ENCODE peak calls at places on chromosomes 2 and 18, in ten cellular contexts. One of them, this sample, is unnamed.

GRCh38 chr2:208568203-208568602 is 161.6 kb downstream of the PTH2R start:
- DNase-seq in NCI-H446 treated with DMSO at 0.1 percent for 48 hours: no peak
- DNase-seq in aorta: no peak
- DNase-seq in activated T-cell treated with anti-CD3 and anti-CD28 coated beads for 1 hour: no peak
- DNase-seq in Calu3: no peak
- DNase-seq in mesenteric fat pad: no peak
- DNase-seq in OCI-LY7: no peak
- DNase-seq in adrenal gland: no peak
- DNase-seq in neuronal stem cell: no peak
- DNase-seq in endothelial cell: no peak
- DNase-seq in this sample: no peak

GRCh38 chr2:11559066-11559785 is 25.4 kb downstream of the GREB1 start:
- DNase-seq in Calu3: no peak
- DNase-seq in adrenal gland: no peak
- DNase-seq in activated T-cell treated with anti-CD3 and anti-CD28 coated beads for 1 hour: no peak
- DNase-seq in neuronal stem cell: no peak
- DNase-seq in endothelial cell: no peak
- DNase-seq in NCI-H446 treated with DMSO at 0.1 percent for 48 hours: no peak
- DNase-seq in aorta: no peak
- DNase-seq in mesenteric fat pad: peak
- DNase-seq in OCI-LY7: no peak
- DNase-seq in this sample: no peak

GRCh38 chr2:162888641-162889040 is 50.1 kb upstream of the KCNH7 start:
- DNase-seq in endothelial cell: no peak
- DNase-seq in activated T-cell treated with anti-CD3 and anti-CD28 coated beads for 1 hour: no peak
- DNase-seq in NCI-H446 treated with DMSO at 0.1 percent for 48 hours: no peak
- DNase-seq in Calu3: no peak
- DNase-seq in mesenteric fat pad: no peak
- DNase-seq in OCI-LY7: no peak
- DNase-seq in adrenal gland: no peak
- DNase-seq in neuronal stem cell: no peak
- DNase-seq in aorta: no peak
- DNase-seq in this sample: peak

GRCh38 chr18:24913507-24914147 is 438.3 kb downstream of the ZNF521 start:
- DNase-seq in activated T-cell treated with anti-CD3 and anti-CD28 coated beads for 1 hour: no peak
- DNase-seq in adrenal gland: no peak
- DNase-seq in neuronal stem cell: no peak
- DNase-seq in NCI-H446 treated with DMSO at 0.1 percent for 48 hours: peak
- DNase-seq in OCI-LY7: no peak
- DNase-seq in Calu3: no peak
- DNase-seq in endothelial cell: no peak
- DNase-seq in aorta: no peak
- DNase-seq in mesenteric fat pad: no peak
- DNase-seq in this sample: no peak

GRCh38 chr2:119679846-119680245 is 845 bp downstream of the TMEM177 start:
- DNase-seq in activated T-cell treated with anti-CD3 and anti-CD28 coated beads for 1 hour: no peak
- DNase-seq in neuronal stem cell: no peak
- DNase-seq in OCI-LY7: no peak
- DNase-seq in mesenteric fat pad: no peak
- DNase-seq in Calu3: no peak
- DNase-seq in endothelial cell: no peak
- DNase-seq in aorta: no peak
- DNase-seq in adrenal gland: no peak
- DNase-seq in NCI-H446 treated with DMSO at 0.1 percent for 48 hours: no peak
- DNase-seq in this sample: no peak

GRCh38 chr2:53312721-53313120 is 454.9 kb upstream of the CHAC2 start:
- DNase-seq in adrenal gland: no peak
- DNase-seq in Calu3: no peak
- DNase-seq in NCI-H446 treated with DMSO at 0.1 percent for 48 hours: no peak
- DNase-seq in mesenteric fat pad: no peak
- DNase-seq in OCI-LY7: no peak
- DNase-seq in aorta: no peak
- DNase-seq in neuronal stem cell: no peak
- DNase-seq in endothelial cell: no peak
- DNase-seq in activated T-cell treated with anti-CD3 and anti-CD28 coated beads for 1 hour: no peak
- DNase-seq in this sample: no peak

GRCh38 chr2:234091432-234091879 is 41.0 kb downstream of the SPP2 start:
- DNase-seq in endothelial cell: no peak
- DNase-seq in mesenteric fat pad: no peak
- DNase-seq in aorta: no peak
- DNase-seq in OCI-LY7: no peak
- DNase-seq in NCI-H446 treated with DMSO at 0.1 percent for 48 hours: peak
- DNase-seq in Calu3: peak
- DNase-seq in neuronal stem cell: no peak
- DNase-seq in activated T-cell treated with anti-CD3 and anti-CD28 coated beads for 1 hour: no peak
- DNase-seq in adrenal gland: peak
- DNase-seq in this sample: peak

GRCh38 chr2:61426267-61426897 is 44.5 kb downstream of the USP34 start:
- DNase-seq in Calu3: peak
- DNase-seq in adrenal gland: peak
- DNase-seq in aorta: no peak
- DNase-seq in activated T-cell treated with anti-CD3 and anti-CD28 coated beads for 1 hour: peak
- DNase-seq in endothelial cell: peak
- DNase-seq in NCI-H446 treated with DMSO at 0.1 percent for 48 hours: no peak
- DNase-seq in neuronal stem cell: peak
- DNase-seq in OCI-LY7: peak
- DNase-seq in mesenteric fat pad: no peak
- DNase-seq in this sample: no peak

GRCh38 chr2:12352891-12353290 is 363.8 kb upstream of the TRIB2 start:
- DNase-seq in endothelial cell: no peak
- DNase-seq in Calu3: no peak
- DNase-seq in activated T-cell treated with anti-CD3 and anti-CD28 coated beads for 1 hour: no peak
- DNase-seq in mesenteric fat pad: no peak
- DNase-seq in OCI-LY7: no peak
- DNase-seq in adrenal gland: no peak
- DNase-seq in aorta: no peak
- DNase-seq in NCI-H446 treated with DMSO at 0.1 percent for 48 hours: no peak
- DNase-seq in neuronal stem cell: no peak
- DNase-seq in this sample: no peak

GRCh38 chr2:73268831-73269685 is 15.2 kb downstream of the FBXO41 start:
- DNase-seq in endothelial cell: peak
- DNase-seq in OCI-LY7: peak
- DNase-seq in neuronal stem cell: no peak
- DNase-seq in activated T-cell treated with anti-CD3 and anti-CD28 coated beads for 1 hour: peak
- DNase-seq in Calu3: peak
- DNase-seq in mesenteric fat pad: peak
- DNase-seq in aorta: no peak
- DNase-seq in adrenal gland: no peak
- DNase-seq in NCI-H446 treated with DMSO at 0.1 percent for 48 hours: no peak
- DNase-seq in this sample: no peak

GRCh38 chr2:229407170-229407569 is 136.1 kb upstream of the PID1 start:
- DNase-seq in adrenal gland: peak
- DNase-seq in aorta: peak
- DNase-seq in Calu3: peak
- DNase-seq in activated T-cell treated with anti-CD3 and anti-CD28 coated beads for 1 hour: no peak
- DNase-seq in OCI-LY7: no peak
- DNase-seq in endothelial cell: no peak
- DNase-seq in mesenteric fat pad: no peak
- DNase-seq in neuronal stem cell: no peak
- DNase-seq in NCI-H446 treated with DMSO at 0.1 percent for 48 hours: no peak
- DNase-seq in this sample: peak

GRCh38 chr2:70959271-70959761 is 19.1 kb upstream of the ANKRD53 start:
- DNase-seq in mesenteric fat pad: peak
- DNase-seq in Calu3: no peak
- DNase-seq in OCI-LY7: no peak
- DNase-seq in endothelial cell: no peak
- DNase-seq in aorta: no peak
- DNase-seq in activated T-cell treated with anti-CD3 and anti-CD28 coated beads for 1 hour: no peak
- DNase-seq in neuronal stem cell: no peak
- DNase-seq in NCI-H446 treated with DMSO at 0.1 percent for 48 hours: no peak
- DNase-seq in adrenal gland: no peak
- DNase-seq in this sample: no peak

GRCh38 chr2:227404575-227404974 is 16.8 kb upstream of the SCYGR1 start:
- DNase-seq in neuronal stem cell: no peak
- DNase-seq in activated T-cell treated with anti-CD3 and anti-CD28 coated beads for 1 hour: no peak
- DNase-seq in endothelial cell: no peak
- DNase-seq in aorta: no peak
- DNase-seq in adrenal gland: no peak
- DNase-seq in Calu3: no peak
- DNase-seq in OCI-LY7: peak
- DNase-seq in mesenteric fat pad: no peak
- DNase-seq in NCI-H446 treated with DMSO at 0.1 percent for 48 hours: no peak
- DNase-seq in this sample: no peak

GRCh38 chr18:76223403-76223802 is 271.6 kb downstream of the ZNF516 start:
- DNase-seq in Calu3: no peak
- DNase-seq in adrenal gland: no peak
- DNase-seq in NCI-H446 treated with DMSO at 0.1 percent for 48 hours: no peak
- DNase-seq in OCI-LY7: no peak
- DNase-seq in endothelial cell: no peak
- DNase-seq in neuronal stem cell: no peak
- DNase-seq in activated T-cell treated with anti-CD3 and anti-CD28 coated beads for 1 hour: no peak
- DNase-seq in mesenteric fat pad: no peak
- DNase-seq in aorta: no peak
- DNase-seq in this sample: no peak

GRCh38 chr2:240994161-240994896 is 4.1 kb upstream of the SNED1 start:
- DNase-seq in Calu3: no peak
- DNase-seq in aorta: no peak
- DNase-seq in OCI-LY7: no peak
- DNase-seq in activated T-cell treated with anti-CD3 and anti-CD28 coated beads for 1 hour: no peak
- DNase-seq in neuronal stem cell: no peak
- DNase-seq in endothelial cell: no peak
- DNase-seq in adrenal gland: peak
- DNase-seq in NCI-H446 treated with DMSO at 0.1 percent for 48 hours: no peak
- DNase-seq in mesenteric fat pad: peak
- DNase-seq in this sample: no peak

GRCh38 chr18:12014091-12014490 is 32.8 kb downstream of the IMPA2 start:
- DNase-seq in Calu3: no peak
- DNase-seq in OCI-LY7: no peak
- DNase-seq in mesenteric fat pad: no peak
- DNase-seq in aorta: no peak
- DNase-seq in adrenal gland: no peak
- DNase-seq in neuronal stem cell: no peak
- DNase-seq in endothelial cell: no peak
- DNase-seq in NCI-H446 treated with DMSO at 0.1 percent for 48 hours: no peak
- DNase-seq in activated T-cell treated with anti-CD3 and anti-CD28 coated beads for 1 hour: no peak
- DNase-seq in this sample: no peak

GRCh38 chr18:74507120-74507881 is 11.1 kb downstream of the CNDP2 start:
- DNase-seq in NCI-H446 treated with DMSO at 0.1 percent for 48 hours: no peak
- DNase-seq in adrenal gland: no peak
- DNase-seq in aorta: no peak
- DNase-seq in activated T-cell treated with anti-CD3 and anti-CD28 coated beads for 1 hour: no peak
- DNase-seq in endothelial cell: no peak
- DNase-seq in neuronal stem cell: no peak
- DNase-seq in OCI-LY7: no peak
- DNase-seq in mesenteric fat pad: no peak
- DNase-seq in Calu3: no peak
- DNase-seq in this sample: no peak

GRCh38 chr18:13268035-13268700 is 49.6 kb downstream of the LDLRAD4 start:
- DNase-seq in aorta: no peak
- DNase-seq in activated T-cell treated with anti-CD3 and anti-CD28 coated beads for 1 hour: no peak
- DNase-seq in adrenal gland: peak
- DNase-seq in Calu3: no peak
- DNase-seq in NCI-H446 treated with DMSO at 0.1 percent for 48 hours: no peak
- DNase-seq in OCI-LY7: no peak
- DNase-seq in endothelial cell: no peak
- DNase-seq in neuronal stem cell: peak
- DNase-seq in mesenteric fat pad: peak
- DNase-seq in this sample: peak

GRCh38 chr18:8403713-8404112 is 205.5 kb upstream of the RAB12 start:
- DNase-seq in Calu3: no peak
- DNase-seq in neuronal stem cell: no peak
- DNase-seq in adrenal gland: no peak
- DNase-seq in aorta: no peak
- DNase-seq in mesenteric fat pad: no peak
- DNase-seq in NCI-H446 treated with DMSO at 0.1 percent for 48 hours: no peak
- DNase-seq in endothelial cell: no peak
- DNase-seq in activated T-cell treated with anti-CD3 and anti-CD28 coated beads for 1 hour: no peak
- DNase-seq in OCI-LY7: no peak
- DNase-seq in this sample: no peak

GRCh38 chr2:88085099-88085498 is 17.5 kb downstream of the SMYD1 start:
- DNase-seq in OCI-LY7: no peak
- DNase-seq in aorta: no peak
- DNase-seq in NCI-H446 treated with DMSO at 0.1 percent for 48 hours: no peak
- DNase-seq in mesenteric fat pad: no peak
- DNase-seq in neuronal stem cell: no peak
- DNase-seq in endothelial cell: no peak
- DNase-seq in activated T-cell treated with anti-CD3 and anti-CD28 coated beads for 1 hour: no peak
- DNase-seq in Calu3: no peak
- DNase-seq in adrenal gland: no peak
- DNase-seq in this sample: no peak

GRCh38 chr18:80232710-80233109 is 14.6 kb downstream of the PARD6G start:
- DNase-seq in mesenteric fat pad: no peak
- DNase-seq in NCI-H446 treated with DMSO at 0.1 percent for 48 hours: no peak
- DNase-seq in Calu3: no peak
- DNase-seq in endothelial cell: no peak
- DNase-seq in activated T-cell treated with anti-CD3 and anti-CD28 coated beads for 1 hour: no peak
- DNase-seq in OCI-LY7: no peak
- DNase-seq in neuronal stem cell: no peak
- DNase-seq in adrenal gland: no peak
- DNase-seq in aorta: no peak
- DNase-seq in this sample: no peak

GRCh38 chr2:217789003-217789735 is 213.6 kb downstream of the TNS1 start:
- DNase-seq in endothelial cell: peak
- DNase-seq in neuronal stem cell: peak
- DNase-seq in activated T-cell treated with anti-CD3 and anti-CD28 coated beads for 1 hour: peak
- DNase-seq in mesenteric fat pad: peak
- DNase-seq in OCI-LY7: peak
- DNase-seq in aorta: peak
- DNase-seq in NCI-H446 treated with DMSO at 0.1 percent for 48 hours: no peak
- DNase-seq in adrenal gland: peak
- DNase-seq in Calu3: peak
- DNase-seq in this sample: peak

GRCh38 chr2:165277860-165278656 is 38.8 kb downstream of the SCN2A start:
- DNase-seq in neuronal stem cell: no peak
- DNase-seq in activated T-cell treated with anti-CD3 and anti-CD28 coated beads for 1 hour: no peak
- DNase-seq in adrenal gland: no peak
- DNase-seq in OCI-LY7: no peak
- DNase-seq in Calu3: no peak
- DNase-seq in mesenteric fat pad: no peak
- DNase-seq in aorta: no peak
- DNase-seq in endothelial cell: no peak
- DNase-seq in NCI-H446 treated with DMSO at 0.1 percent for 48 hours: no peak
- DNase-seq in this sample: no peak

GRCh38 chr2:85712849-85713612 is 18.9 kb downstream of the GNLY start:
- DNase-seq in Calu3: peak
- DNase-seq in neuronal stem cell: no peak
- DNase-seq in NCI-H446 treated with DMSO at 0.1 percent for 48 hours: no peak
- DNase-seq in OCI-LY7: no peak
- DNase-seq in activated T-cell treated with anti-CD3 and anti-CD28 coated beads for 1 hour: no peak
- DNase-seq in mesenteric fat pad: no peak
- DNase-seq in aorta: peak
- DNase-seq in adrenal gland: peak
- DNase-seq in endothelial cell: no peak
- DNase-seq in this sample: peak

GRCh38 chr18:52452427-52452826 is 112.4 kb downstream of the DCC start:
- DNase-seq in activated T-cell treated with anti-CD3 and anti-CD28 coated beads for 1 hour: no peak
- DNase-seq in aorta: no peak
- DNase-seq in Calu3: no peak
- DNase-seq in adrenal gland: no peak
- DNase-seq in OCI-LY7: no peak
- DNase-seq in NCI-H446 treated with DMSO at 0.1 percent for 48 hours: no peak
- DNase-seq in neuronal stem cell: no peak
- DNase-seq in mesenteric fat pad: no peak
- DNase-seq in endothelial cell: no peak
- DNase-seq in this sample: no peak

GRCh38 chr2:104702451-104702850 is 151.5 kb upstream of the POU3F3 start:
- DNase-seq in neuronal stem cell: peak
- DNase-seq in OCI-LY7: no peak
- DNase-seq in endothelial cell: no peak
- DNase-seq in Calu3: no peak
- DNase-seq in adrenal gland: no peak
- DNase-seq in aorta: no peak
- DNase-seq in NCI-H446 treated with DMSO at 0.1 percent for 48 hours: no peak
- DNase-seq in mesenteric fat pad: no peak
- DNase-seq in activated T-cell treated with anti-CD3 and anti-CD28 coated beads for 1 hour: no peak
- DNase-seq in this sample: no peak